ENCODE peak calls at places on chromosomes 7 and 10, in four cellular contexts. One of them, this sample, is unnamed.
A peak's percentile ranks its signal among the peaks of the same experiment; 100 is the strongest.

GRCh38 chr7:105112440-105113418 is 98.7 kb downstream of the KMT2E start:
- DNase-seq in H1: no peak
- DNase-seq in H9: no peak
- DNase-seq in mesendoderm: no peak
- DNase-seq in this sample: no peak

GRCh38 chr7:50769160-50769484 is 13.6 kb downstream of the GRB10 start:
- DNase-seq in mesendoderm: no peak
- DNase-seq in H1: no peak
- DNase-seq in H9: peak; percentile 46
- DNase-seq in this sample: no peak

GRCh38 chr10:128643658-128644057 is 517.4 kb upstream of the MKI67 start:
- DNase-seq in mesendoderm: no peak
- DNase-seq in H1: no peak
- DNase-seq in H9: no peak
- DNase-seq in this sample: no peak

GRCh38 chr7:159070422-159071148 is 74.1 kb downstream of the VIPR2 start:
- DNase-seq in H9: peak; percentile 7
- DNase-seq in H1: no peak
- DNase-seq in mesendoderm: no peak
- DNase-seq in this sample: no peak

GRCh38 chr10:85045046-85045445 is 716.7 kb downstream of the CCSER2 start:
- DNase-seq in H9: no peak
- DNase-seq in mesendoderm: no peak
- DNase-seq in H1: no peak
- DNase-seq in this sample: no peak

GRCh38 chr7:114806590-114807167 is 115.2 kb upstream of the MDFIC start:
- DNase-seq in H1: no peak
- DNase-seq in mesendoderm: no peak
- DNase-seq in H9: no peak
- DNase-seq in this sample: peak; percentile 81

GRCh38 chr7:32347244-32347828 is 142.8 kb downstream of the LSM5 start:
- DNase-seq in H1: peak; percentile 64
- DNase-seq in mesendoderm: peak; percentile 10
- DNase-seq in H9: no peak
- DNase-seq in this sample: no peak

GRCh38 chr10:116133641-116134040 is 139.4 kb downstream of the GFRA1 start:
- DNase-seq in mesendoderm: no peak
- DNase-seq in H1: no peak
- DNase-seq in H9: no peak
- DNase-seq in this sample: no peak

GRCh38 chr10:110069502-110069982 is 61.8 kb downstream of the ADD3 start:
- DNase-seq in H1: no peak
- DNase-seq in mesendoderm: no peak
- DNase-seq in H9: no peak
- DNase-seq in this sample: no peak

GRCh38 chr10:90378524-90379076 is 479.2 kb downstream of the HTR7 start:
- DNase-seq in H9: no peak
- DNase-seq in H1: no peak
- DNase-seq in mesendoderm: no peak
- DNase-seq in this sample: peak; percentile 87

GRCh38 chr10:33335800-33336605 is 1.5 kb upstream of the NRP1 start:
- DNase-seq in H1: peak; percentile 71
- DNase-seq in H9: peak; percentile 49
- DNase-seq in mesendoderm: peak; percentile 50
- DNase-seq in this sample: peak; percentile 44

GRCh38 chr10:106711313-106711906 is 453.1 kb downstream of the SORCS1 start:
- DNase-seq in H1: peak; percentile 86
- DNase-seq in mesendoderm: peak; percentile 81
- DNase-seq in H9: peak; percentile 72
- DNase-seq in this sample: no peak

GRCh38 chr7:142376356-142376997 is 118.6 kb upstream of the PRSS58 start:
- DNase-seq in H1: no peak
- DNase-seq in mesendoderm: peak; percentile 19
- DNase-seq in H9: no peak
- DNase-seq in this sample: no peak

GRCh38 chr10:133511408-133511807 is 15.8 kb upstream of the CYP2E1 start:
- DNase-seq in H1: no peak
- DNase-seq in mesendoderm: no peak
- DNase-seq in H9: no peak
- DNase-seq in this sample: no peak
- H3K56ac ChIP-seq in H1: no peak overlapping the region
- H3K56ac ChIP-seq in mesendoderm: no peak overlapping the region
- H3K56ac ChIP-seq in H9: no peak overlapping the region
- H3K56ac ChIP-seq in this sample: no peak overlapping the region

GRCh38 chr10:14859043-14859442 is 19.6 kb upstream of the SUV39H2 start:
- DNase-seq in H1: no peak
- DNase-seq in H9: no peak
- DNase-seq in mesendoderm: no peak
- DNase-seq in this sample: no peak
- H3K56ac ChIP-seq in H1: no peak overlapping the region
- H3K56ac ChIP-seq in H9: no peak overlapping the region
- H3K56ac ChIP-seq in mesendoderm: no peak overlapping the region
- H3K56ac ChIP-seq in this sample: no peak overlapping the region

GRCh38 chr7:28660132-28660531 is 247.8 kb downstream of the CREB5 start:
- DNase-seq in mesendoderm: no peak
- DNase-seq in H9: no peak
- DNase-seq in H1: no peak
- DNase-seq in this sample: no peak
- H3K56ac ChIP-seq in mesendoderm: no peak overlapping the region
- H3K56ac ChIP-seq in H9: no peak overlapping the region
- H3K56ac ChIP-seq in H1: no peak overlapping the region
- H3K56ac ChIP-seq in this sample: no peak overlapping the region

GRCh38 chr10:20157314-20157713 is 341.1 kb downstream of the PLXDC2 start:
- DNase-seq in mesendoderm: peak; percentile 15
- DNase-seq in H9: no peak
- DNase-seq in H1: no peak
- DNase-seq in this sample: no peak
- H3K56ac ChIP-seq in mesendoderm: no peak overlapping the region
- H3K56ac ChIP-seq in H9: no peak overlapping the region
- H3K56ac ChIP-seq in H1: no peak overlapping the region
- H3K56ac ChIP-seq in this sample: no peak overlapping the region

GRCh38 chr7:23228412-23228811 is 18.2 kb upstream of the GPNMB start:
- DNase-seq in H9: no peak
- DNase-seq in mesendoderm: no peak
- DNase-seq in H1: no peak
- DNase-seq in this sample: no peak
- H3K56ac ChIP-seq in H9: no peak overlapping the region
- H3K56ac ChIP-seq in mesendoderm: no peak overlapping the region
- H3K56ac ChIP-seq in H1: no peak overlapping the region
- H3K56ac ChIP-seq in this sample: no peak overlapping the region

DNA sequence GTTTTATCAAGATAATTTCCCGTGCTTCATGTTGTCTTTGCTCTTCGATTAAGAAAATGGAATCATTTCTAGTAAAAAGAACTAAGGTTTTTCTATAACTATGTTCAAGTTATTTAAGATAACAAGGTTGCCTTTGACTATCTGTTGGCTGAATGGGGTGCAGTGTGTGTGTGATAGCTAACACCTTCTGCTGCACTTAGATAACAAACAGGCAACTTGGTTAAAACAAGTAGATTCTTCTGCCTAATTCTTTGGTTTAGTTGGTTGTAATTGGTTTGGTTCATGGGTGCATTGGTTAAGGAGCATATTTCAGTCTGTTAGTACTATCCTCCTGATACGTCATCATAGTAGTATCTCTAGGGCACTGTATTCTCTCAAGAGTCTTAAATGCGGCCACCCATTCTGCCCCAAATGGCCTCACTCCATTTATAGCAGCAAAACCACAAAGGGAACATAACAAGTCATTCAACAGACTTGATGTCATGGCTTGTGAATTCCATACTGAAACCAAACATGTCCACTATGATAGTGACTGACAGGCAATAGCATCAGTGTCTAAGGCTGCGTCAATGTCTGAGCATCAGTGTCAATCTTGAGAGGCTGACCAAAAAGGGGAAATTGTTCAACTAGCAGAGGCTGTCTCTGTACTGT is 55.7 kb downstream of the CCDC3 start:
- DNase-seq in H9: no peak
- DNase-seq in mesendoderm: no peak
- DNase-seq in H1: peak; percentile 16
- DNase-seq in this sample: no peak
- H3K56ac ChIP-seq in H9: no peak overlapping the region
- H3K56ac ChIP-seq in mesendoderm: no peak overlapping the region
- H3K56ac ChIP-seq in H1: no peak overlapping the region
- H3K56ac ChIP-seq in this sample: no peak overlapping the region

GRCh38 chr10:5464521-5464920 is 34.8 kb downstream of the CALML5 start:
- DNase-seq in H9: no peak
- DNase-seq in H1: no peak
- DNase-seq in mesendoderm: peak; percentile 64
- DNase-seq in this sample: no peak
- H3K56ac ChIP-seq in H9: no peak overlapping the region
- H3K56ac ChIP-seq in H1: no peak overlapping the region
- H3K56ac ChIP-seq in mesendoderm: no peak overlapping the region
- H3K56ac ChIP-seq in this sample: no peak overlapping the region

GRCh38 chr7:140521426-140521825 is 42.1 kb upstream of the MKRN1 start:
- DNase-seq in H1: no peak
- DNase-seq in H9: no peak
- DNase-seq in mesendoderm: peak; percentile 50
- DNase-seq in this sample: no peak
- H3K56ac ChIP-seq in H1: no peak overlapping the region
- H3K56ac ChIP-seq in H9: no peak overlapping the region
- H3K56ac ChIP-seq in mesendoderm: peak overlapping the region; percentile 10
- H3K56ac ChIP-seq in this sample: no peak overlapping the region

GRCh38 chr7:117639966-117640365 is 160.1 kb downstream of the CFTR start:
- DNase-seq in H9: no peak
- DNase-seq in mesendoderm: no peak
- DNase-seq in H1: no peak
- DNase-seq in this sample: no peak
- H3K56ac ChIP-seq in H9: no peak overlapping the region
- H3K56ac ChIP-seq in mesendoderm: no peak overlapping the region
- H3K56ac ChIP-seq in H1: no peak overlapping the region
- H3K56ac ChIP-seq in this sample: no peak overlapping the region

GRCh38 chr10:119246862-119247549 is 39.6 kb downstream of the GRK5 start:
- DNase-seq in H9: no peak
- DNase-seq in H1: no peak
- DNase-seq in mesendoderm: no peak
- DNase-seq in this sample: peak; percentile 97

GRCh38 chr10:119247550-119247894 is 40.2 kb downstream of the GRK5 start:
- DNase-seq in H9: no peak
- DNase-seq in mesendoderm: no peak
- DNase-seq in H1: no peak
- DNase-seq in this sample: no peak

GRCh38 chr10:119243478-119243877 is 36.1 kb downstream of the GRK5 start:
- DNase-seq in mesendoderm: no peak
- DNase-seq in H9: no peak
- DNase-seq in H1: no peak
- DNase-seq in this sample: no peak

GRCh38 chr10:119243967-119244366 is 36.6 kb downstream of the GRK5 start:
- DNase-seq in H9: no peak
- DNase-seq in mesendoderm: no peak
- DNase-seq in H1: no peak
- DNase-seq in this sample: no peak

DNA sequence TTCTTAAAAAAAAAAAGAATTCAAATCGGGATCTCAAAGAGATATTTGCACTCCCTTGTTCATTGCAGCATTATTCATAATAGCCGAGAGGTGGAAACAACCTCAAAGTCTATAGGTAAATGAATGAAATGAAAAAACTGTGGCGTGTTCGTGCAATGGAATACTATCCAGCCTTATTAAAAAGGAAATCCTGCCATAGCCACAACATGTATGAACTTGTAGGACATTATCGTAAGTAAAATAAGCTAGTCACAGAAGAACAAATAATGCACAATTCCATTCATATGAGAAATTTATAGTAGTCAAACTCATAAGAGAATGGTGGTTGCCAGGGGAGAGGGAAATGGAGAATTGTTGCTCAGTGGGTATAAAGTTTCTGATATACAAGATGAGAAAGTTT is 37.9 kb downstream of the GRK5 start:
- DNase-seq in H9: no peak
- DNase-seq in mesendoderm: no peak
- DNase-seq in H1: no peak
- DNase-seq in this sample: no peak
- H3K56ac ChIP-seq in H9: no peak overlapping the region
- H3K56ac ChIP-seq in mesendoderm: no peak overlapping the region
- H3K56ac ChIP-seq in H1: no peak overlapping the region
- H3K56ac ChIP-seq in this sample: no peak overlapping the region

This sample was measured in IMR-90.